ENCODE peak calls at places on chromosomes 2 and 18, in ten cellular contexts. One of them, this sample, is unnamed.

GRCh38 chr2:60549250-60550150 is 4.0 kb downstream of the BCL11A start:
- DNase-seq in A549: no peak
- DNase-seq in NCI-H1105: no peak
- DNase-seq in esophagus squamous epithelium: no peak
- DNase-seq in H9: no peak
- DNase-seq in stimulated activated CD4-positive, alpha-beta T cell treated with anti-CD3 and anti-CD28 coated beads, Interleukin-2, amount 100 ng/mL, for 48 hours: no peak
- DNase-seq in SJSA1: peak; percentile 20
- DNase-seq in activated T-cell treated with anti-CD3 and anti-CD28 coated beads, Interleukin-2, amount 50 U/mL, for 72 hours: peak; percentile 33
- DNase-seq in astrocyte of the spinal cord: peak; percentile 45
- DNase-seq in dorsolateral prefrontal cortex: no peak
- DNase-seq in this sample: no peak

GRCh38 chr2:153870308-153870707 is 1.4 kb upstream of the GALNT13 start:
- DNase-seq in A549: peak; percentile 66
- DNase-seq in NCI-H1105: peak; percentile 36
- DNase-seq in esophagus squamous epithelium: no peak
- DNase-seq in H9: no peak
- DNase-seq in stimulated activated CD4-positive, alpha-beta T cell treated with anti-CD3 and anti-CD28 coated beads, Interleukin-2, amount 100 ng/mL, for 48 hours: no peak
- DNase-seq in SJSA1: no peak
- DNase-seq in activated T-cell treated with anti-CD3 and anti-CD28 coated beads, Interleukin-2, amount 50 U/mL, for 72 hours: no peak
- DNase-seq in astrocyte of the spinal cord: no peak
- DNase-seq in dorsolateral prefrontal cortex: no peak
- DNase-seq in this sample: no peak

GRCh38 chr2:121888189-121888557 is 132.7 kb downstream of the TSN start:
- DNase-seq in A549: peak; percentile 27
- DNase-seq in NCI-H1105: no peak
- DNase-seq in esophagus squamous epithelium: no peak
- DNase-seq in H9: peak; percentile 77
- DNase-seq in stimulated activated CD4-positive, alpha-beta T cell treated with anti-CD3 and anti-CD28 coated beads, Interleukin-2, amount 100 ng/mL, for 48 hours: peak; percentile 18
- DNase-seq in SJSA1: no peak
- DNase-seq in activated T-cell treated with anti-CD3 and anti-CD28 coated beads, Interleukin-2, amount 50 U/mL, for 72 hours: peak; percentile 12
- DNase-seq in astrocyte of the spinal cord: no peak
- DNase-seq in dorsolateral prefrontal cortex: no peak
- DNase-seq in this sample: no peak

GRCh38 chr2:72915076-72915906 is 2.0 kb upstream of the EMX1 start:
- DNase-seq in A549: no peak
- DNase-seq in NCI-H1105: no peak
- DNase-seq in esophagus squamous epithelium: no peak
- DNase-seq in H9: peak; percentile 41
- DNase-seq in stimulated activated CD4-positive, alpha-beta T cell treated with anti-CD3 and anti-CD28 coated beads, Interleukin-2, amount 100 ng/mL, for 48 hours: no peak
- DNase-seq in SJSA1: no peak
- DNase-seq in activated T-cell treated with anti-CD3 and anti-CD28 coated beads, Interleukin-2, amount 50 U/mL, for 72 hours: no peak
- DNase-seq in astrocyte of the spinal cord: no peak
- DNase-seq in dorsolateral prefrontal cortex: no peak
- DNase-seq in this sample: no peak

GRCh38 chr2:218607436-218608115 is at the start of gene PLCD4:
- DNase-seq in A549: peak; percentile 52
- DNase-seq in NCI-H1105: no peak
- DNase-seq in esophagus squamous epithelium: no peak
- DNase-seq in H9: peak; percentile 44
- DNase-seq in stimulated activated CD4-positive, alpha-beta T cell treated with anti-CD3 and anti-CD28 coated beads, Interleukin-2, amount 100 ng/mL, for 48 hours: no peak
- DNase-seq in SJSA1: peak; percentile 25
- DNase-seq in activated T-cell treated with anti-CD3 and anti-CD28 coated beads, Interleukin-2, amount 50 U/mL, for 72 hours: no peak
- DNase-seq in astrocyte of the spinal cord: peak; percentile 74
- DNase-seq in dorsolateral prefrontal cortex: no peak
- DNase-seq in this sample: no peak

GRCh38 chr2:40364143-40364903 is 87.6 kb downstream of the SLC8A1 start:
- DNase-seq in A549: peak; percentile 13
- DNase-seq in NCI-H1105: no peak
- DNase-seq in esophagus squamous epithelium: no peak
- DNase-seq in H9: no peak
- DNase-seq in stimulated activated CD4-positive, alpha-beta T cell treated with anti-CD3 and anti-CD28 coated beads, Interleukin-2, amount 100 ng/mL, for 48 hours: no peak
- DNase-seq in SJSA1: peak; percentile 35
- DNase-seq in activated T-cell treated with anti-CD3 and anti-CD28 coated beads, Interleukin-2, amount 50 U/mL, for 72 hours: no peak
- DNase-seq in astrocyte of the spinal cord: peak; percentile 58
- DNase-seq in dorsolateral prefrontal cortex: no peak
- DNase-seq in this sample: no peak

GRCh38 chr2:182101263-182101662 is 115.6 kb downstream of the PPP1R1C start:
- DNase-seq in A549: peak; percentile 7
- DNase-seq in NCI-H1105: no peak
- DNase-seq in esophagus squamous epithelium: no peak
- DNase-seq in H9: no peak
- DNase-seq in stimulated activated CD4-positive, alpha-beta T cell treated with anti-CD3 and anti-CD28 coated beads, Interleukin-2, amount 100 ng/mL, for 48 hours: no peak
- DNase-seq in SJSA1: peak; percentile 8
- DNase-seq in activated T-cell treated with anti-CD3 and anti-CD28 coated beads, Interleukin-2, amount 50 U/mL, for 72 hours: no peak
- DNase-seq in astrocyte of the spinal cord: no peak
- DNase-seq in dorsolateral prefrontal cortex: no peak
- DNase-seq in this sample: no peak

GRCh38 chr18:58867281-58867961 is 2.7 kb downstream of the ZNF532 start:
- DNase-seq in A549: no peak
- DNase-seq in NCI-H1105: no peak
- DNase-seq in esophagus squamous epithelium: no peak
- DNase-seq in H9: peak; percentile 88
- DNase-seq in stimulated activated CD4-positive, alpha-beta T cell treated with anti-CD3 and anti-CD28 coated beads, Interleukin-2, amount 100 ng/mL, for 48 hours: no peak
- DNase-seq in SJSA1: no peak
- DNase-seq in activated T-cell treated with anti-CD3 and anti-CD28 coated beads, Interleukin-2, amount 50 U/mL, for 72 hours: no peak
- DNase-seq in astrocyte of the spinal cord: peak; percentile 52
- DNase-seq in dorsolateral prefrontal cortex: no peak
- DNase-seq in this sample: no peak

GRCh38 chr2:8412082-8412481 is 269.8 kb upstream of the ID2 start:
- DNase-seq in A549: peak; percentile 88
- DNase-seq in NCI-H1105: no peak
- DNase-seq in esophagus squamous epithelium: no peak
- DNase-seq in H9: no peak
- DNase-seq in stimulated activated CD4-positive, alpha-beta T cell treated with anti-CD3 and anti-CD28 coated beads, Interleukin-2, amount 100 ng/mL, for 48 hours: no peak
- DNase-seq in SJSA1: no peak
- DNase-seq in activated T-cell treated with anti-CD3 and anti-CD28 coated beads, Interleukin-2, amount 50 U/mL, for 72 hours: no peak
- DNase-seq in astrocyte of the spinal cord: no peak
- DNase-seq in dorsolateral prefrontal cortex: no peak
- DNase-seq in this sample: no peak

GRCh38 chr18:22311301-22311700 is 106.4 kb downstream of the CTAGE1 start:
- DNase-seq in A549: no peak
- DNase-seq in NCI-H1105: no peak
- DNase-seq in esophagus squamous epithelium: no peak
- DNase-seq in H9: no peak
- DNase-seq in stimulated activated CD4-positive, alpha-beta T cell treated with anti-CD3 and anti-CD28 coated beads, Interleukin-2, amount 100 ng/mL, for 48 hours: no peak
- DNase-seq in SJSA1: no peak
- DNase-seq in activated T-cell treated with anti-CD3 and anti-CD28 coated beads, Interleukin-2, amount 50 U/mL, for 72 hours: no peak
- DNase-seq in astrocyte of the spinal cord: peak; percentile 67
- DNase-seq in dorsolateral prefrontal cortex: no peak
- DNase-seq in this sample: no peak

GRCh38 chr2:228628682-228629081 is 447.2 kb upstream of the SPHKAP start:
- DNase-seq in A549: no peak
- DNase-seq in NCI-H1105: no peak
- DNase-seq in esophagus squamous epithelium: no peak
- DNase-seq in H9: no peak
- DNase-seq in stimulated activated CD4-positive, alpha-beta T cell treated with anti-CD3 and anti-CD28 coated beads, Interleukin-2, amount 100 ng/mL, for 48 hours: no peak
- DNase-seq in SJSA1: no peak
- DNase-seq in activated T-cell treated with anti-CD3 and anti-CD28 coated beads, Interleukin-2, amount 50 U/mL, for 72 hours: no peak
- DNase-seq in astrocyte of the spinal cord: no peak
- DNase-seq in dorsolateral prefrontal cortex: no peak
- DNase-seq in this sample: no peak

GRCh38 chr2:130870779-130871178 is 34.1 kb downstream of the ARHGEF4 start:
- DNase-seq in A549: no peak
- DNase-seq in NCI-H1105: no peak
- DNase-seq in esophagus squamous epithelium: no peak
- DNase-seq in H9: no peak
- DNase-seq in stimulated activated CD4-positive, alpha-beta T cell treated with anti-CD3 and anti-CD28 coated beads, Interleukin-2, amount 100 ng/mL, for 48 hours: no peak
- DNase-seq in SJSA1: no peak
- DNase-seq in activated T-cell treated with anti-CD3 and anti-CD28 coated beads, Interleukin-2, amount 50 U/mL, for 72 hours: no peak
- DNase-seq in astrocyte of the spinal cord: no peak
- DNase-seq in dorsolateral prefrontal cortex: no peak
- DNase-seq in this sample: no peak

GRCh38 chr18:44309185-44309584 is 371.5 kb upstream of the SETBP1 start:
- DNase-seq in A549: no peak
- DNase-seq in NCI-H1105: no peak
- DNase-seq in esophagus squamous epithelium: no peak
- DNase-seq in H9: no peak
- DNase-seq in stimulated activated CD4-positive, alpha-beta T cell treated with anti-CD3 and anti-CD28 coated beads, Interleukin-2, amount 100 ng/mL, for 48 hours: no peak
- DNase-seq in SJSA1: peak; percentile 59
- DNase-seq in activated T-cell treated with anti-CD3 and anti-CD28 coated beads, Interleukin-2, amount 50 U/mL, for 72 hours: no peak
- DNase-seq in astrocyte of the spinal cord: peak; percentile 54
- DNase-seq in dorsolateral prefrontal cortex: no peak
- DNase-seq in this sample: no peak

GRCh38 chr2:66775730-66776422 is 341.0 kb downstream of the MEIS1 start:
- DNase-seq in A549: no peak
- DNase-seq in NCI-H1105: no peak
- DNase-seq in esophagus squamous epithelium: no peak
- DNase-seq in H9: no peak
- DNase-seq in stimulated activated CD4-positive, alpha-beta T cell treated with anti-CD3 and anti-CD28 coated beads, Interleukin-2, amount 100 ng/mL, for 48 hours: no peak
- DNase-seq in SJSA1: no peak
- DNase-seq in activated T-cell treated with anti-CD3 and anti-CD28 coated beads, Interleukin-2, amount 50 U/mL, for 72 hours: no peak
- DNase-seq in astrocyte of the spinal cord: no peak
- DNase-seq in dorsolateral prefrontal cortex: no peak
- DNase-seq in this sample: no peak

GRCh38 chr2:1544478-1545069 is 131.3 kb downstream of the TPO start:
- DNase-seq in A549: no peak
- DNase-seq in NCI-H1105: no peak
- DNase-seq in esophagus squamous epithelium: no peak
- DNase-seq in H9: no peak
- DNase-seq in stimulated activated CD4-positive, alpha-beta T cell treated with anti-CD3 and anti-CD28 coated beads, Interleukin-2, amount 100 ng/mL, for 48 hours: no peak
- DNase-seq in SJSA1: peak; percentile 51
- DNase-seq in activated T-cell treated with anti-CD3 and anti-CD28 coated beads, Interleukin-2, amount 50 U/mL, for 72 hours: no peak
- DNase-seq in astrocyte of the spinal cord: peak; percentile 31
- DNase-seq in dorsolateral prefrontal cortex: no peak
- DNase-seq in this sample: no peak

GRCh38 chr2:218260742-218261423 is at the start of gene GPBAR1:
- DNase-seq in A549: no peak
- DNase-seq in NCI-H1105: no peak
- DNase-seq in esophagus squamous epithelium: no peak
- DNase-seq in H9: peak; percentile 87
- DNase-seq in stimulated activated CD4-positive, alpha-beta T cell treated with anti-CD3 and anti-CD28 coated beads, Interleukin-2, amount 100 ng/mL, for 48 hours: no peak
- DNase-seq in SJSA1: no peak
- DNase-seq in activated T-cell treated with anti-CD3 and anti-CD28 coated beads, Interleukin-2, amount 50 U/mL, for 72 hours: no peak
- DNase-seq in astrocyte of the spinal cord: no peak
- DNase-seq in dorsolateral prefrontal cortex: no peak
- DNase-seq in this sample: peak; percentile 86

This sample was measured in chondrocyte.